ENCODE peak calls at places on chromosomes 12 and 14, in six cellular contexts. One of them, this sample, is unnamed. For H3K9me3 and H3K4me1, the result is how much of the 10 kb centered on the place peaks cover.

GRCh38 chr14:31038521-31039166 is 12.5 kb upstream of the STRN3 start:
- DNase-seq in tibial nerve: no peak
- DNase-seq in HCT116: peak
- DNase-seq in body of pancreas: no peak
- DNase-seq in heart left ventricle: no peak
- DNase-seq in A549: no peak
- DNase-seq in this sample: no peak

GRCh38 chr12:9721394-9722092 is 11.4 kb downstream of the CLECL1 start:
- DNase-seq in heart left ventricle: no peak
- DNase-seq in body of pancreas: no peak
- DNase-seq in HCT116: no peak
- DNase-seq in tibial nerve: no peak
- DNase-seq in A549: peak
- DNase-seq in this sample: no peak

GRCh38 chr12:67434653-67435375 is 165.7 kb downstream of the CAND1 start:
- DNase-seq in body of pancreas: no peak
- DNase-seq in heart left ventricle: peak
- DNase-seq in tibial nerve: no peak
- DNase-seq in HCT116: no peak
- DNase-seq in A549: peak
- DNase-seq in this sample: no peak

GRCh38 chr12:6765048-6765633 is 1.0 kb upstream of the PTMS start:
- DNase-seq in body of pancreas: no peak
- DNase-seq in A549: peak
- DNase-seq in HCT116: no peak
- DNase-seq in heart left ventricle: no peak
- DNase-seq in tibial nerve: no peak
- DNase-seq in this sample: no peak

GRCh38 chr14:75141062-75141461 is 14.2 kb upstream of the NEK9 start:
- DNase-seq in heart left ventricle: no peak
- DNase-seq in body of pancreas: no peak
- DNase-seq in A549: no peak
- DNase-seq in tibial nerve: no peak
- DNase-seq in HCT116: no peak
- DNase-seq in this sample: no peak

GRCh38 chr12:3204143-3204542 is 127.0 kb downstream of the TSPAN9 start:
- DNase-seq in body of pancreas: no peak
- DNase-seq in tibial nerve: no peak
- DNase-seq in HCT116: peak
- DNase-seq in heart left ventricle: no peak
- DNase-seq in A549: no peak
- DNase-seq in this sample: no peak

GRCh38 chr14:68939893-68940613 is 39.0 kb downstream of the ACTN1 start:
- DNase-seq in tibial nerve: peak
- DNase-seq in heart left ventricle: peak
- DNase-seq in HCT116: no peak
- DNase-seq in A549: peak
- DNase-seq in body of pancreas: peak
- DNase-seq in this sample: no peak

GRCh38 chr14:81220767-81221578 is at the start of gene GTF2A1:
- DNase-seq in HCT116: peak
- DNase-seq in heart left ventricle: peak
- DNase-seq in body of pancreas: peak
- DNase-seq in A549: peak
- DNase-seq in tibial nerve: peak
- DNase-seq in this sample: no peak

GRCh38 chr14:39368261-39368959 is 63.8 kb downstream of the FBXO33 start:
- DNase-seq in body of pancreas: peak
- DNase-seq in tibial nerve: no peak
- DNase-seq in HCT116: peak
- DNase-seq in heart left ventricle: peak
- DNase-seq in A549: peak
- DNase-seq in this sample: no peak

GRCh38 chr12:119311897-119312296 is 22.6 kb upstream of the CCDC60 start:
- DNase-seq in tibial nerve: no peak
- DNase-seq in A549: no peak
- DNase-seq in HCT116: no peak
- DNase-seq in body of pancreas: no peak
- DNase-seq in heart left ventricle: no peak
- DNase-seq in this sample: no peak

GRCh38 chr12:72139411-72139810 is 132.8 kb upstream of the TRHDE start:
- DNase-seq in tibial nerve: no peak
- DNase-seq in body of pancreas: no peak
- DNase-seq in heart left ventricle: no peak
- DNase-seq in A549: no peak
- DNase-seq in HCT116: no peak
- DNase-seq in this sample: no peak

GRCh38 chr12:53051058-53051880 is 1.4 kb downstream of the TNS2 start:
- DNase-seq in tibial nerve: peak
- DNase-seq in body of pancreas: peak
- DNase-seq in HCT116: no peak
- DNase-seq in A549: no peak
- DNase-seq in heart left ventricle: peak
- DNase-seq in this sample: no peak

GRCh38 chr14:48382961-48383360 is 707.6 kb upstream of the MDGA2 start:
- DNase-seq in body of pancreas: no peak
- DNase-seq in A549: no peak
- DNase-seq in HCT116: no peak
- DNase-seq in tibial nerve: no peak
- DNase-seq in heart left ventricle: no peak
- DNase-seq in this sample: no peak

GRCh38 chr12:52442600-52443061 is 8.5 kb upstream of the KRT75 start:
- DNase-seq in body of pancreas: peak
- DNase-seq in A549: peak
- DNase-seq in heart left ventricle: peak
- DNase-seq in HCT116: peak
- DNase-seq in tibial nerve: no peak
- DNase-seq in this sample: no peak

DNA sequence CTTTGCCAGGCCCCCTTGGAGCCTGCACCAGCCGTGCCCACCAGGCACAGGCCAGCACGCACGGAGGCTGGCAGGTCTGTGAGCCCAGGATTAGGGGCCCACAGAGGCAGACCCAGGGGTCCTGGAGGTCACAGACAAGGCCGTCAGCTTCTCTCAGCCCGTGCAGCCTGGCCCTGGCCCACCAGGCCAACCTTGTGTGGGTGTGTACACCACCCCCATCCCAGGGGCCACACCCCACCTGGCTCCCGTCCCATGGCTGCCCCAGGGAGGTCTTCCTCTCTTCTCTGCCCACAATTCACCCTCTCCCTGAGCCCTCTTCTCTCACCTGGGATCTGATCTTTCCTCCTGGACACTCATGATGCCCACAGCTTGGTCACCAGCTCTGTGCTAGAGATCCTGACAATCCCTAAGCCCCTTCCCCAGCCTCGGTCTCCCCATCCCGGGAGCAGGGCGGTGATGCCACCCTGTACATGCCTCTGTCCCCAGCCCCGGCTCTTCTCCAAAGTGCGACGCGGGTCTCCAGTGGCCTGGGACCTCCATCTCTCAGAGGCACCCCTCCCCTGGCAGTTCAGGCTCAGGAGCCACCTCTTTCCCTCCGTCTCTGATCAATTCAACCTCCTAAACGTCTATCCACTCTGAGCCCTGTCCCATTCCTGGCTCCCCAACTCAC is 31.1 kb upstream of the GPR132 start:
- DNase-seq in HCT116: no peak
- DNase-seq in A549: no peak
- DNase-seq in tibial nerve: no peak
- DNase-seq in heart left ventricle: no peak
- DNase-seq in body of pancreas: no peak
- DNase-seq in this sample: no peak
- TF ChIP-seq POLR2A in HCT116: no peak
- TF ChIP-seq POLR2A in A549: no peak
- TF ChIP-seq POLR2A in tibial nerve: no peak
- TF ChIP-seq POLR2A in heart left ventricle: no peak
- TF ChIP-seq POLR2A in body of pancreas: no peak
- TF ChIP-seq POLR2A in this sample: no peak

GRCh38 chr12:38141861-38142260 is 174.7 kb upstream of the ALG10B start:
- DNase-seq in heart left ventricle: no peak
- DNase-seq in A549: no peak
- DNase-seq in tibial nerve: no peak
- DNase-seq in HCT116: no peak
- DNase-seq in body of pancreas: no peak
- DNase-seq in this sample: peak

GRCh38 chr12:38141239-38141638 is 175.3 kb upstream of the ALG10B start:
- DNase-seq in heart left ventricle: no peak
- DNase-seq in HCT116: no peak
- DNase-seq in A549: no peak
- DNase-seq in tibial nerve: no peak
- DNase-seq in body of pancreas: no peak
- DNase-seq in this sample: peak

GRCh38 chr12:38142974-38143373 is 173.6 kb upstream of the ALG10B start:
- DNase-seq in heart left ventricle: no peak
- DNase-seq in body of pancreas: no peak
- DNase-seq in A549: peak
- DNase-seq in HCT116: no peak
- DNase-seq in tibial nerve: no peak
- DNase-seq in this sample: peak

GRCh38 chr12:38144601-38145436 is 171.8 kb upstream of the ALG10B start:
- DNase-seq in HCT116: no peak
- DNase-seq in body of pancreas: no peak
- DNase-seq in heart left ventricle: no peak
- DNase-seq in tibial nerve: no peak
- DNase-seq in A549: no peak
- DNase-seq in this sample: no peak

DNA sequence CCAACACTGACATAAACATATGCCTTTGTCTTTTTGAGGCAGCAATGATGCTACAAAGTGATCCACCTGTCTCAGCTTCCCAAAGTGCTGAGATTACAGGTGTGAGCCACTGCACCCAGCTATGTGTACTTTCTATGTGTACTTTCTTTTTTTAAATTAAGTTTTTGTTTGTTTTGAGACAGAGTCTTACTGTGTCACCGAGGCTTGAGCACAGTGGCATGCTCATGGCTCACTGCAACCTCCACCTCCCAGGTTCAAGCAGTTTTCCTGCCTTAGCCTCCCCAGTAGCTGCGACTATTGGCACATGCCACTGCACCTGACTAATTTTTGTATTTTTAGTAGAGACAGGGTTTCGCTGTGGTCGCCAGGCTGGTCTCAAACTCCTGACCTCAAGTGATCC is 172.5 kb upstream of the ALG10B start:
- DNase-seq in heart left ventricle: no peak
- DNase-seq in A549: no peak
- DNase-seq in body of pancreas: no peak
- DNase-seq in tibial nerve: no peak
- DNase-seq in HCT116: no peak
- DNase-seq in this sample: no peak
- H3K9me3 ChIP-seq in heart left ventricle: under half
- H3K9me3 ChIP-seq in A549: under half
- H3K9me3 ChIP-seq in body of pancreas: under half
- H3K9me3 ChIP-seq in tibial nerve: under half
- H3K9me3 ChIP-seq in HCT116: under half
- H3K9me3 ChIP-seq in this sample: under half

GRCh38 chr12:92041742-92042141 is 103.9 kb downstream of the BTG1 start:
- DNase-seq in tibial nerve: no peak
- DNase-seq in HCT116: no peak
- DNase-seq in A549: no peak
- DNase-seq in body of pancreas: no peak
- DNase-seq in heart left ventricle: no peak
- DNase-seq in this sample: no peak
- H3K4me1 ChIP-seq in tibial nerve: under half
- H3K4me1 ChIP-seq in HCT116: under half
- H3K4me1 ChIP-seq in A549: under half
- H3K4me1 ChIP-seq in body of pancreas: under half
- H3K4me1 ChIP-seq in heart left ventricle: under half
- H3K4me1 ChIP-seq in this sample: under half

DNA sequence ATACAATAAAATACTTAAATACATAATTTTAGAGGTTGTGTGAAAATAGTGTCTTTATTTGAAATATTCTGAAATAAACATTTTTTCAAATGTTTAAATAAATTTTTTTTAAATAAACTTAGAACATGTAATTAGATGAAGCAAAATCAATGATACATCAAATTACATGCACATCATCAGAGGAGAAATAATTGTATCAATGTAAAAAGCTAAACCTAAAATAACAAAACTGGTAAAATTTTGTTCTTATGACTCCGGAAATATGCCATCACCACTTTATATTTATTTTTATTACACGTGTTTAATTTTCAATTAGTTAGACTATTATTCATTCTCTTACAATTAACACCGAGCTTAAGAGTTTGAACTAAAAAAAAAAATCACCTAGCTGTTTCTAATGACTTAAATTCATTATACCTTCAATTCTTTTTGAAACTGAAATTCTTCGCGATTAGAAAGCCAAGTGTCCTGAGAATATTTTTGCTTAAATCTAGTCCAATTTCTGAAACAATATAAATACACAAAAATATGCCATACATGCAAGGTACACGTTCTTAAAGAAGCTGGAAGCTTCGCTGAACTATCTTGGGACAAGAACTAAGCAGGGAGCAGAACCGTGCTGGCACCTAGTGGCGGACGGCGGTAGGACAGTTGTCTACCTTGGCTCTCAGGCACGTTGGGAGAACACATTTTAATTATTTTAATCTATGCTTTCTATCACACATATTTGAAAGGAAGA is 230.5 kb downstream of the SLC25A21 start:
- DNase-seq in tibial nerve: peak
- DNase-seq in HCT116: peak
- DNase-seq in A549: peak
- DNase-seq in body of pancreas: peak
- DNase-seq in heart left ventricle: peak
- DNase-seq in this sample: no peak
- TF ChIP-seq POLR2A in tibial nerve: no peak
- TF ChIP-seq POLR2A in HCT116: no peak
- TF ChIP-seq POLR2A in A549: no peak
- TF ChIP-seq POLR2A in body of pancreas: no peak
- TF ChIP-seq POLR2A in heart left ventricle: no peak
- TF ChIP-seq POLR2A in this sample: no peak

This sample was measured in vagina.